ENCODE peak calls at places on chromosome 16, in five cellular contexts. V is neural progenitor cell, W is colonic mucosa, U is tibial artery, H is gastrocnemius medialis. D is an unnamed sample.

GRCh38 chr16:49545243-49545642 is 171.6 kb downstream of the C16orf78 start:
- DNase-seq in U (no peak), H (no peak), V (no peak), W (no peak), D (no peak)

GRCh38 chr16:11497851-11498289 is 88.8 kb downstream of the LITAF start:
- DNase-seq in U (peak), W (no peak), V (peak), H (no peak), D (no peak)

GRCh38 chr16:25093208-25094061 is 18.1 kb upstream of the LCMT1 start:
- DNase-seq in U (no peak), W (no peak), V (no peak), H (no peak), D (peak)

GRCh38 chr16:67174706-67175231 is 4.4 kb downstream of the NOL3 start:
- DNase-seq in H (no peak), V (no peak), U (no peak), W (no peak), D (no peak)

GRCh38 chr16:18816286-18816685 is 14.9 kb upstream of the ARL6IP1 start:
- DNase-seq in U (no peak), W (no peak), V (no peak), H (no peak), D (no peak)

GRCh38 chr16:81629896-81630631 is 149.0 kb upstream of the PLCG2 start:
- DNase-seq in W (no peak), V (no peak), U (no peak), H (no peak), D (no peak)

GRCh38 chr16:2912330-2913199 is 834 bp downstream of the FLYWCH1 start:
- DNase-seq in H (peak), U (no peak), V (peak), W (peak), D (peak)

GRCh38 chr16:50207652-50208051 is 54.5 kb downstream of the TENT4B start:
- DNase-seq in H (no peak), V (no peak), U (no peak), W (no peak), D (no peak)

GRCh38 chr16:66334856-66335255 is 31.6 kb upstream of the CDH5 start:
- DNase-seq in V (no peak), U (no peak), W (no peak), H (no peak), D (no peak)

GRCh38 chr16:88834670-88835069 is 22.1 kb downstream of the GALNS start:
- DNase-seq in H (no peak), V (no peak), W (no peak), U (no peak), D (no peak)

GRCh38 chr16:89060207-89060794 is 33.4 kb upstream of the ACSF3 start:
- DNase-seq in W (no peak), H (no peak), U (no peak), V (no peak), D (no peak)

GRCh38 chr16:6957676-6958075 is 375.0 kb upstream of the RBFOX1 start:
- DNase-seq in U (no peak), H (no peak), V (peak), W (no peak), D (no peak)

GRCh38 chr16:88697831-88698693 is 8.1 kb downstream of the RNF166 start:
- DNase-seq in H (no peak), V (no peak), U (no peak), W (no peak), D (no peak)

GRCh38 chr16:8849411-8850011 is 19.3 kb downstream of the CARHSP1 start:
- DNase-seq in U (no peak), W (no peak), V (no peak), H (no peak), D (no peak)

GRCh38 chr16:30997887-30998711 is 12.3 kb downstream of the STX1B start:
- DNase-seq in W (no peak), U (no peak), H (no peak), V (no peak), D (no peak)

GRCh38 chr16:1972490-1972877 is 631 bp downstream of the TBL3 start:
- DNase-seq in U (no peak), H (no peak), V (peak), W (no peak), D (no peak)

GRCh38 chr16:86529160-86529559 is 18.8 kb downstream of the FOXF1 start:
- DNase-seq in U (no peak), V (no peak), W (no peak), H (peak), D (no peak)

GRCh38 chr16:70348991-70349390 is 2.3 kb downstream of the DDX19A start:
- DNase-seq in V (no peak), H (no peak), W (no peak), U (no peak), D (no peak)

DNA sequence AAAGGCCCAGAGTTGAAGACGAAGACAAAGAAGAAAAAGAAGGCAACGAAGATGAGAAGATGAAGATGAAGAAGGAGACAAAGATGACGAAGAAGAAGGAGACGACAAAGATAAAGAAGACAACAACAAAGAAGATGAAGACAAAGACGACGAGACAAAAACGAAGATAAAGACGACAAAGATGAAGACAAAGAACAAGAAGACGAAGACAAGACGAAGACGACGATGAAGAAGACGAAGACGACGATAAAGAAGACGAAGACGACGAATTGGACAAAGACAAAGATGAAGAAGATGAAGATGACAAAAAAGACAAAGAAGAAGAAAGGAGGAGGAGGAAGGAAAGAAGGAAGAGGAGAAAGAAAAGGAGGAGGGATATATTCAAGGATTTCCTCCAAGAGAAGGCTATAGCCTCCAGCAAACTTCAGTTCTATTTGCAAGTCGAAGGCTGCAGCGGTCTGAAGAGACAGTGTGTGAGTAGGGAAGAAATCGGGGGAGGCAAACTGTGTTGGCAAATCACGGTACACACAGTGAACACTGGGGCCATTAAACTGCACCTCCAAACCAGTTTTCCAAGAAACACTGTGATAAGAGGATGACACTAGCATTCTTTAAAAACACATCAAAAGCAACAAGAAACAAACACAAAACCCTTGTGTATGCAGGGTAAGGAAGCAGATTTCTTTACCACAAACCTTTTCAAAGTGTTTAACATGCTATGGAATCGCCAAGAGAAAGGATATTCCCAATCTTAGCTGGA is 40.5 kb downstream of the MARF1 start:
- DNase-seq in V (no peak), H (no peak), U (no peak), W (no peak), D (no peak)
- H3K27ac ChIP-seq in V (no peak), H (no peak), U (no peak), W (no peak), D (no peak)

DNA sequence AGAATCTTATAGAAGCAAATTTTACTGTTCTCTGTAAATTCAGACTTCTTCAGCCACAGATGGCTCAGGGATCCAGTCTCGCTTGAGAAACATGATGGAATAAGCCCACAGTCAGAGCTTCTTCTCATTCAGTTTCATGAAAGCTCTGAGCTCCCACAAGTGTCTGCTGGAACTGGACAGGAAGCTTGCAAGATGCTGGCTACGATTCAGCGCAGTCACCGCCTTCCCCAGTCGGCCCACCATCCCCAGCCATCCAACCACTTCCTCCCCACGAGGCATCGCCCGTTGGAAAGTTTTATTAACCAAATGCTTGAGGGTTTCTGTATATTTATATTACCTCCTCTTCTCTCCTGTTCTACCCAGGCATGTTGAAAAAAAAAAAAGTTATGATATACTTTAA is 171.7 kb downstream of the ZFHX3 start:
- DNase-seq in V (no peak), U (peak), H (peak), W (peak), D (peak)
- H3K27ac ChIP-seq in V (no peak), U (peak), H (peak), W (no peak), D (no peak)

DNA sequence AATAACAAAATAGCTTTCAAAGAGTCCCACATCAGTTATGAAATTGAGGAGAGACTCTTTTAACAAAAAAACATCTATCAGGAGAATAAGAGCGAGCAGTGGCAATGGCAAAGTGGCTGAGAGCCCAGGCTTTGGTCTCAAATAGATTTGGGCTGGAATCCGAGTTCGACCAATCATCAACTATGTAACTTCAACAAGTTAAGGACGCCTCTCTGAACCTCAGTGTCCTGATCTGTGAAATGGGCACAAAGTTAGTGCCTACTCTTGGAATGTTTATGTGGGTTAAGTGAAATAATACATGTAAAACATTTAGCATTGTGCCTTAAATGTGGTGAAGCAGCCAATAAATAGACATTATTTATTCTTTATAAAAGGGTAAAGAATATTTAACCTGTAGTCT is 45.4 kb downstream of the CFDP1 start:
- DNase-seq in W (no peak), H (no peak), U (no peak), V (no peak), D (no peak)
- H3K27ac ChIP-seq in W (no peak), H (no peak), U (no peak), V (no peak), D (no peak)

DNA sequence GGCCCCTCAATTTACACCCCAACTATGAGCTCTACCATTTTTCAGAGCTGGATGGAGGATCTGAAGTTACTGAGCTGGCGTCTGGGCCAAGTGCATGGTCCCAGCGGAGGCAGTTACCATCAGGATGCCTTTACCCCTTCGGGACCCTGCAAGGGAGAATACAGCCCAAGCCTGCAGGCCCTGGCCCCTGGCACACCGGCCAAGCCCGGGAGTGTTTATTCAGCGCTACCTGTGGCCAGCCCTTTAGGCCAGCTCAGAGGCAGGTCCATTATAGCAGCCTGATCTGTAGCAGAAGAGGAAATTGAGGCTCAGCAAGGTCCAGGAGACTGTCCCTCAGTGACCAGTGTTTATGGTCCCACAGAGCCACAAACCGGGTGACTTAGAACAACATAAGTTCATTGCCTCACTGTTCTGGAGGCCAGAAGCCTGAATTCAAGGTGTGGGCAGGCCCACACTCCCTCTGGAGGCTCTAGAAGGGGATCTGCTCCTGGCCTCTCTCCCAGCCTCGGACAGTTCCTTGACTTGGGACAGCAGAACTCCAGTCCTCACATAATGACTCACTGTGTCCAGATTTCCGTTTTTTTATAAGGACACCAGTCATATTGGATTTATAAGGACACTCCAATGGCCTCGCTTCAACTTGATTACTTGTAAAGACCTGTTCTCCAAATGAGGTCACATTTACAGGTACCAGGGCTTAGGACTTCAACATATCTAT is 8.8 kb downstream of the SEC14L5 start:
- DNase-seq in V (no peak), U (no peak), W (no peak), H (no peak), D (no peak)
- H3K27ac ChIP-seq in V (no peak), U (no peak), W (no peak), H (peak), D (no peak)

GRCh38 chr16:73071131-73071940 is 23.4 kb upstream of the ZFHX3 start:
- DNase-seq in V (peak), H (peak), W (peak), U (no peak), D (no peak)

GRCh38 chr16:73068546-73069401 is 20.8 kb upstream of the ZFHX3 start:
- DNase-seq in W (no peak), V (peak), U (peak), H (peak), D (no peak)

GRCh38 chr16:73066927-73067670 is 19.2 kb upstream of the ZFHX3 start:
- DNase-seq in W (no peak), U (no peak), H (no peak), V (peak), D (no peak)

GRCh38 chr16:73067671-73068545 is 20.0 kb upstream of the ZFHX3 start:
- DNase-seq in W (no peak), H (no peak), V (no peak), U (no peak), D (no peak)

GRCh38 chr16:73069581-73070262 is 21.8 kb upstream of the ZFHX3 start:
- DNase-seq in U (no peak), W (no peak), H (no peak), V (no peak), D (no peak)
- H3K27ac ChIP-seq in U (peak), W (peak), H (peak), V (no peak), D (no peak)

GRCh38 chr16:68784226-68784625 is 47.1 kb downstream of the CDH1 start:
- DNase-seq in W (no peak), V (no peak), H (no peak), U (no peak), D (no peak)
- H3K27ac ChIP-seq in W (no peak), V (no peak), H (no peak), U (no peak), D (no peak)

DNA sequence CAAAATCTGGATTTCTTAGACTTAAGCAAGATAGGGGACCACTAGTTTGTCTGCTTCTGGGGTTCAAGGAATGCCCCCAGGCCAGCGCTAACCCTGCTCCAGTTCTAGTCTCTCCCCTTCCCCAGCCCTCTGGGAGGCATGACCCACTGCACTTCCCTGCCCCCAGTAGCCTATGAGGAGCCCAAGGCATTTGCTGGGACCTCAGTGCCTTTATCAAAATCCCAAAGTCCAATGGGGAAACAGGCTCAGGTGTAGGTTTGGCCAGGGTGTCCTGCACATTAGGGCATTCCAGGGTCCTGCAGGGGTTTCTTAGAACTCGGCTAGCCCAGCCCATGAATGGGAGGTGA is 1.2 kb downstream of the IL4R start:
- DNase-seq in W (no peak), V (no peak), H (no peak), U (no peak), D (no peak)
- H3K27ac ChIP-seq in W (peak), V (no peak), H (peak), U (peak), D (peak)

GRCh38 chr16:53087101-53087500 is 32.3 kb downstream of the CHD9 start:
- DNase-seq in U (no peak), W (no peak), V (no peak), H (no peak), D (no peak)

GRCh38 chr16:53083123-53083522 is 28.3 kb downstream of the CHD9 start:
- DNase-seq in W (no peak), U (no peak), V (no peak), H (no peak), D (no peak)

GRCh38 chr16:53084141-53084541 is 29.4 kb downstream of the CHD9 start:
- DNase-seq in U (peak), V (no peak), W (no peak), H (no peak), D (no peak)

GRCh38 chr16:53085539-53086450 is 31.0 kb downstream of the CHD9 start:
- DNase-seq in W (no peak), U (peak), V (no peak), H (no peak), D (no peak)

GRCh38 chr16:53084736-53085538 is 30.1 kb downstream of the CHD9 start:
- DNase-seq in H (no peak), V (no peak), U (no peak), W (no peak), D (no peak)
- H3K27ac ChIP-seq in H (peak), V (no peak), U (peak), W (no peak), D (no peak)

DNA sequence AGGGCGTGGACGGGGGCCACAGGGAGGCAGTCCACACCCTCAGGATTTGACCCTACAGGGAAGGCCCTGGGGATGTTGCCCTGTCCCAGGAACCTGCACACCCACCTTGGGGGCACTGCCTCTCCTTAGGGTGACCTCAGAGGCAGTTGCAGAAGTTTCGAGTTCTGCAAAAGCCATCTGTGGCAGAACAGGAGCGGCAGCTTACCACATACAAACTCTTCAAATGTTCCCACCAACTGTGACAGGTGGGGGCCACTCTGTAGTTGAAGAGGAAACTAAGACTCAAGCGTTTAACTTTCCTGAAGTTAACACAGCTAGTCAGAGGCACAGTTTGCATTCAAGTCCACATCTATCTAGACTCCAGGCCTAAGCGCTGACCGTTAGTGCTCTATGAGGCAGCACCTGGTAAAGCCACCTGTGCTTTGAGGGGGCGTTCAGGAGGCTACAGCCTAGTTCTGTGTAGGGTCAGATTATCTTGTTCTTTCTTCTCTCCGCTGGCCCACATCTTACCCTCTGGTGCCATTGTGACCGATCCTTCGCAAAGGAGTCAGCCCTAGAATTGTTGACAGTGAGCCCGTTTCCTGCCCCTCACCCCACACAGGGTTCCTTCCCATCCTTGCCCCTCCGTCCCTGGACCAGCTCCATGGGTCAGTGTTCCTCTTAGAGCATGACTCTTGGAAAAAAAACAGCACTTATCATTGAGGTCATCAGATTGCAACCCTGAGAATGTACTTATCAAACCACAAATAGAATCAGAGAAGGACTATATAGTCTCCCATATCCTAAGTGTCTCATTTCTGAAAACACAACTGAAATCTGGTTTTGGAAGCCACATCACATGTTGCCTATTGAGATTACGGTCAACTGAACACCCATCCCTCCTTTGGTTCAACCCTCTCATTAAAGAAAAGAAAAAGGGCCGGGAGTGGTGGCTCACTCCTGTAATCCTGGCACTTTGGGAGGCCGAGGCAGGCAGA is 45.4 kb downstream of the CDH1 start:
- DNase-seq in H (no peak), V (no peak), W (no peak), U (no peak), D (no peak)
- H3K27ac ChIP-seq in H (no peak), V (no peak), W (no peak), U (no peak), D (no peak)

D was measured in naive thymus-derived CD4-positive, alpha-beta T cell.